ENCODE peak calls at places on chromosomes 4 and X, in four cellular contexts. P, H, A and Q are unnamed samples.

GRCh38 chrX:102917801-102918200 is 19.3 kb upstream of the RAB40AL start:
- DNase-seq in P (no peak), H (no peak), A (no peak), Q (peak; percentile 9)

GRCh38 chr4:66855956-66856355 is 689.3 kb downstream of the CENPC start:
- DNase-seq in P (no peak), H (no peak), A (no peak), Q (peak; percentile 42)

GRCh38 chr4:188550296-188550695 is 411.1 kb downstream of the TRIML1 start:
- DNase-seq in P (no peak), H (peak; percentile 6), A (no peak), Q (no peak)

GRCh38 chr4:183987529-183987946 is 82.4 kb downstream of the STOX2 start:
- DNase-seq in P (peak; percentile 96), H (peak; percentile 74), A (peak; percentile 77), Q (peak; percentile 76)

GRCh38 chr4:104490096-104490769 is 4.5 kb downstream of the CXXC4 start:
- DNase-seq in P (no peak), H (no peak), A (peak; percentile 38), Q (no peak)

GRCh38 chr4:168388890-168389289 is 70.3 kb upstream of the DDX60 start:
- DNase-seq in P (peak; percentile 80), H (peak; percentile 66), A (no peak), Q (peak; percentile 33)

GRCh38 chrX:22378296-22378695 is 105.6 kb downstream of the CBLL2 start:
- DNase-seq in P (peak; percentile 23), H (no peak), A (no peak), Q (peak; percentile 34)

GRCh38 chr4:3703343-3703676 is 62.9 kb upstream of the ADRA2C start:
- DNase-seq in P (no peak), H (no peak), A (peak; percentile 3), Q (no peak)

GRCh38 chrX:133307637-133308485 is 89.7 kb upstream of the TFDP3 start:
- DNase-seq in P (no peak), H (peak; percentile 25), A (peak; percentile 23), Q (no peak)

GRCh38 chr4:97123573-97123972 is 1019.7 kb downstream of the STPG2 start:
- DNase-seq in P (no peak), H (no peak), A (no peak), Q (no peak)

GRCh38 chr4:87500107-87500462 is 29.1 kb downstream of the SPARCL1 start:
- DNase-seq in P (no peak), H (no peak), A (no peak), Q (no peak)

GRCh38 chr4:98577956-98578355 is 80.5 kb downstream of the TSPAN5 start:
- DNase-seq in P (no peak), H (peak; percentile 48), A (no peak), Q (no peak)

GRCh38 chrX:65574356-65574755 is 39.8 kb upstream of the LAS1L start:
- DNase-seq in P (no peak), H (no peak), A (no peak), Q (no peak)

GRCh38 chr4:21012851-21013331 is 312.6 kb downstream of the PACRGL start:
- DNase-seq in P (peak; percentile 47), H (no peak), A (no peak), Q (peak; percentile 28)

GRCh38 chr4:74793757-74794340 is 474 bp downstream of the BTC start:
- DNase-seq in P (peak; percentile 44), H (no peak), A (peak; percentile 84), Q (peak; percentile 63)

GRCh38 chr4:80201326-80202151 is 4.2 kb downstream of the PRDM8 start:
- DNase-seq in P (no peak), H (peak; percentile 62), A (no peak), Q (no peak)

GRCh38 chr4:186942745-186943606 is 219.3 kb upstream of the FAT1 start:
- DNase-seq in P (no peak), H (peak; percentile 29), A (no peak), Q (no peak)

GRCh38 chr4:121927948-121928347 is 23.9 kb downstream of the TRPC3 start:
- DNase-seq in P (no peak), H (no peak), A (no peak), Q (no peak)

GRCh38 chr4:6929735-6930464 is 20.3 kb downstream of the TBC1D14 start:
- DNase-seq in P (no peak), H (no peak), A (no peak), Q (no peak)

GRCh38 chrX:11953615-11954014 is 184.7 kb upstream of the FRMPD4 start:
- DNase-seq in P (peak; percentile 85), H (peak; percentile 86), A (no peak), Q (peak; percentile 90)

GRCh38 chr4:21991050-21991449 is 42.5 kb upstream of the KCNIP4 start:
- DNase-seq in P (no peak), H (no peak), A (no peak), Q (no peak)

GRCh38 chr4:128220286-128221235 is 67.1 kb downstream of the PGRMC2 start:
- DNase-seq in P (peak; percentile 42), H (peak; percentile 71), A (no peak), Q (peak; percentile 63)

GRCh38 chr4:10582059-10582686 is 102.4 kb downstream of the CLNK start:
- DNase-seq in P (peak; percentile 35), H (peak; percentile 48), A (peak; percentile 31), Q (peak; percentile 63)

GRCh38 chr4:19752600-19752999 is 499.1 kb upstream of the SLIT2 start:
- DNase-seq in P (no peak), H (no peak), A (no peak), Q (no peak)

GRCh38 chr4:9691221-9692065 is 90.0 kb upstream of the DRD5 start:
- DNase-seq in P (peak; percentile 90), H (peak; percentile 80), A (peak; percentile 99), Q (peak; percentile 36)

GRCh38 chr4:150510176-150510875 is 71.6 kb upstream of the MAB21L2 start:
- DNase-seq in P (peak; percentile 66), H (peak; percentile 80), A (no peak), Q (peak; percentile 65)

GRCh38 chrX:102018208-102018607 is 86.4 kb upstream of the ZMAT1 start:
- DNase-seq in P (no peak), H (no peak), A (no peak), Q (no peak)

GRCh38 chr4:19026281-19026680 is 1004.7 kb upstream of the LCORL start:
- DNase-seq in P (peak; percentile 14), H (no peak), A (no peak), Q (no peak)

GRCh38 chr4:148273501-148273986 is 168.7 kb downstream of the NR3C2 start:
- DNase-seq in P (no peak), H (no peak), A (no peak), Q (no peak)

GRCh38 chr4:113142351-113142750 is 92.9 kb downstream of the ANK2 start:
- DNase-seq in P (no peak), H (no peak), A (no peak), Q (no peak)
- H3K4me3 ChIP-seq in P (no peak overlapping the region), H (no peak overlapping the region), A (no peak overlapping the region), Q (peak overlapping the region; percentile 17)

GRCh38 chr4:55458611-55459010 is 62.9 kb downstream of the TMEM165 start:
- DNase-seq in P (peak; percentile 42), H (no peak), A (no peak), Q (peak; percentile 63)

GRCh38 chr4:55458164-55458563 is 62.4 kb downstream of the TMEM165 start:
- DNase-seq in P (no peak), H (peak; percentile 33), A (no peak), Q (peak; percentile 65)
- H3K4me3 ChIP-seq in P (no peak overlapping the region), H (no peak overlapping the region), A (no peak overlapping the region), Q (peak overlapping the region; percentile 19)

GRCh38 chr4:72893354-72894066 is 176.0 kb downstream of the COX18 start:
- DNase-seq in P (no peak), H (no peak), A (no peak), Q (no peak)

GRCh38 chr4:72899214-72899613 is 170.3 kb downstream of the COX18 start:
- DNase-seq in P (no peak), H (peak; percentile 22), A (no peak), Q (no peak)

GRCh38 chr4:72896515-72896914 is 173.0 kb downstream of the COX18 start:
- DNase-seq in P (peak; percentile 12), H (peak; percentile 91), A (no peak), Q (peak; percentile 35)

GRCh38 chr4:72899621-72900020 is 169.9 kb downstream of the COX18 start:
- DNase-seq in P (no peak), H (no peak), A (no peak), Q (no peak)

GRCh38 chr4:72895408-72895807 is 174.1 kb downstream of the COX18 start:
- DNase-seq in P (no peak), H (no peak), A (no peak), Q (no peak)
- H3K4me3 ChIP-seq in P (no peak overlapping the region), H (no peak overlapping the region), A (no peak overlapping the region), Q (no peak overlapping the region)

GRCh38 chr4:153683763-153684181 is 308 bp upstream of the TLR2 start:
- DNase-seq in P (no peak), H (no peak), A (no peak), Q (no peak)
- H3K4me3 ChIP-seq in P (peak overlapping the region; percentile 23), H (peak overlapping the region; percentile 45), A (peak overlapping the region; percentile 13), Q (peak overlapping the region; percentile 79)

GRCh38 chr4:163614866-163615265 is 120.4 kb downstream of the TMA16 start:
- DNase-seq in P (no peak), H (no peak), A (no peak), Q (no peak)
- H3K4me3 ChIP-seq in P (no peak overlapping the region), H (no peak overlapping the region), A (no peak overlapping the region), Q (no peak overlapping the region)